ENCODE peak calls at places on chromosome 20, in six cellular contexts. N is epithelial cell of esophagus, F is hippocampal formation, O is Peyer's patch, A is ecto neural progenitor cell, I is brain microvascular endothelial cell. Z is an unnamed sample.

GRCh38 chr20:47179267-47179666 is 177.2 kb downstream of the ZMYND8 start:
- DNase-seq in N (no peak), F (no peak), O (no peak), A (no peak), I (no peak), Z (no peak)

GRCh38 chr20:59780494-59781185 is 152.8 kb downstream of the SYCP2 start:
- DNase-seq in N (peak), F (no peak), O (no peak), A (peak), I (no peak), Z (peak)

GRCh38 chr20:47336013-47336754 is 20.3 kb downstream of the ZMYND8 start:
- DNase-seq in N (peak), F (peak), O (no peak), A (no peak), I (no peak), Z (no peak)

GRCh38 chr20:58567437-58567836 is 52.2 kb upstream of the APCDD1L start:
- DNase-seq in N (no peak), F (no peak), O (no peak), A (no peak), I (no peak), Z (no peak)

GRCh38 chr20:38985603-38986170 is 23.5 kb downstream of the DHX35 start:
- DNase-seq in N (peak), F (no peak), O (no peak), A (no peak), I (peak), Z (no peak)

GRCh38 chr20:43969501-43969900 is 54.8 kb downstream of the TOX2 start:
- DNase-seq in N (no peak), F (no peak), O (peak), A (no peak), I (no peak), Z (no peak)

GRCh38 chr20:58711266-58712051 is 18.9 kb downstream of the NPEPL1 start:
- DNase-seq in N (no peak), F (no peak), O (peak), A (peak), I (no peak), Z (peak)

GRCh38 chr20:61411743-61412142 is 159.7 kb downstream of the CDH4 start:
- DNase-seq in N (no peak), F (no peak), O (no peak), A (no peak), I (no peak), Z (no peak)

GRCh38 chr20:21129861-21130260 is 4.0 kb downstream of the KIZ start:
- DNase-seq in N (no peak), F (no peak), O (no peak), A (no peak), I (no peak), Z (no peak)

GRCh38 chr20:64254571-64255360 is 782 bp upstream of the PCMTD2 start:
- DNase-seq in N (no peak), F (no peak), O (peak), A (peak), I (no peak), Z (no peak)

GRCh38 chr20:35791823-35792222 is 20.0 kb downstream of the PHF20 start:
- DNase-seq in N (peak), F (no peak), O (no peak), A (no peak), I (no peak), Z (no peak)

GRCh38 chr20:24755411-24755922 is 193.6 kb upstream of the CST7 start:
- DNase-seq in N (no peak), F (no peak), O (no peak), A (peak), I (no peak), Z (no peak)

GRCh38 chr20:57977141-57977540 is 251.3 kb downstream of the ANKRD60 start:
- DNase-seq in N (no peak), F (no peak), O (no peak), A (no peak), I (no peak), Z (no peak)

GRCh38 chr20:3248167-3248992 is 9.4 kb upstream of the SLC4A11 start:
- DNase-seq in N (peak), F (no peak), O (peak), A (peak), I (no peak), Z (no peak)

GRCh38 chr20:19758888-19759331 is 852 bp downstream of the RIN2 start:
- DNase-seq in N (peak), F (peak), O (peak), A (peak), I (no peak), Z (peak)

GRCh38 chr20:51354769-51355319 is 187.7 kb downstream of the NFATC2 start:
- DNase-seq in N (no peak), F (no peak), O (no peak), A (no peak), I (peak), Z (no peak)

GRCh38 chr20:50304883-50305635 is 114.4 kb downstream of the CEBPB start:
- DNase-seq in N (peak), F (no peak), O (peak), A (no peak), I (peak), Z (peak)

GRCh38 chr20:6299451-6299850 is 176.6 kb upstream of the FERMT1 start:
- DNase-seq in N (peak), F (no peak), O (no peak), A (no peak), I (peak), Z (no peak)

GRCh38 chr20:36550797-36551299 is 9.5 kb downstream of the MYL9 start:
- DNase-seq in N (no peak), F (no peak), O (no peak), A (no peak), I (peak), Z (no peak)

Z was measured in colonic mucosa.